ENCODE peak calls at places on chromosome 14, in five cellular contexts. X is HCT116, V is K562, J is SK-N-SH, P is HepG2. C is an unnamed sample.

GRCh38 chr14:103684871-103685270 is 30.4 kb downstream of the XRCC3 start:
- DNase-seq in X (no peak), V (no peak), J (no peak), P (no peak), C (no peak)

GRCh38 chr14:104298458-104298857 is 160.1 kb downstream of the KIF26A start:
- DNase-seq in X (no peak), V (no peak), J (no peak), P (no peak), C (no peak)

GRCh38 chr14:45786266-45786665 is 533.3 kb upstream of the MIS18BP1 start:
- DNase-seq in X (no peak), V (no peak), J (no peak), P (no peak), C (no peak)

GRCh38 chr14:41423503-41423902 is 183.2 kb upstream of the LRFN5 start:
- DNase-seq in X (no peak), V (no peak), J (no peak), P (no peak), C (no peak)

GRCh38 chr14:95314609-95315008 is 5.1 kb downstream of the CLMN start:
- DNase-seq in X (no peak), V (no peak), J (peak), P (no peak), C (no peak)

GRCh38 chr14:53149656-53150319 is 3.3 kb downstream of the DDHD1 start:
- DNase-seq in X (no peak), V (no peak), J (no peak), P (no peak), C (no peak)

GRCh38 chr14:76330411-76331327 is 45.3 kb upstream of the ESRRB start:
- DNase-seq in X (no peak), V (no peak), J (no peak), P (no peak), C (no peak)

GRCh38 chr14:63650336-63650952 is 8.8 kb upstream of the WDR89 start:
- DNase-seq in X (no peak), V (no peak), J (no peak), P (no peak), C (no peak)

GRCh38 chr14:70047598-70048312 is 141.0 kb downstream of the SLC8A3 start:
- DNase-seq in X (no peak), V (no peak), J (no peak), P (peak), C (no peak)

GRCh38 chr14:20438664-20439063 is 2.7 kb upstream of the KLHL33 start:
- DNase-seq in X (no peak), V (no peak), J (no peak), P (no peak), C (no peak)

GRCh38 chr14:67491741-67492504 is 3.4 kb upstream of the TMEM229B start:
- DNase-seq in X (no peak), V (no peak), J (peak), P (no peak), C (no peak)

GRCh38 chr14:73770977-73771847 is 57.0 kb upstream of the PNMA1 start:
- DNase-seq in X (no peak), V (no peak), J (no peak), P (no peak), C (no peak)

GRCh38 chr14:60951781-60952435 is 29.0 kb downstream of the TRMT5 start:
- DNase-seq in X (no peak), V (no peak), J (no peak), P (peak), C (no peak)

GRCh38 chr14:56821177-56821576 is 10.9 kb upstream of the OTX2 start:
- DNase-seq in X (no peak), V (no peak), J (no peak), P (no peak), C (no peak)

GRCh38 chr14:100432652-100433427 is 109.7 kb downstream of the SLC25A47 start:
- DNase-seq in X (no peak), V (no peak), J (no peak), P (no peak), C (no peak)

GRCh38 chr14:47149326-47149725 is 497.7 kb upstream of the RPL10L start:
- DNase-seq in X (no peak), V (no peak), J (no peak), P (no peak), C (no peak)

DNA sequence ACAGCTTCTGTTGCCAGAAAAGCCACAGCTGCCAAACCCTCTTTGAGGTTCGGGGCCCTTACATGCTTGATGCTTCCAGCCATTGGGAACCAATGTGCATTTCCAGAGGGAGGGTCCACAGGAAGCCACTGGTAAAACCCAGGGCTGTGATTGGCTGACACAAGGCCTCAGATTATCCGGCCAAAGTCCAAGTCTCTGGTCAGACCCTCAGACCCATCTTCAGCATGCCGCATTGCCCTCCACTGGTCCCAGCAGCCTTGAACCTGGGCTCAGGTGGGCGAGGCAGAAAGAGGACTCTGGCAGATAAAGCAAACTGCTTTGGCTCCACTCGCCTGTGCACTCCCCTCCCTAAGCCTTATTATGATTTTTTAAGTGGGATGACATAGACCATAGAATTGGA is 214.3 kb downstream of the BCL11B start:
- DNase-seq in X (no peak), V (no peak), J (no peak), P (no peak), C (no peak)
- TF ChIP-seq MAX in X (no peak), V (no peak), J (no peak), P (no peak), C (no peak)

GRCh38 chr14:85247071-85247470 is 282.9 kb upstream of the FLRT2 start:
- DNase-seq in X (no peak), V (no peak), J (no peak), P (no peak), C (no peak)

GRCh38 chr14:85252011-85252410 is 277.9 kb upstream of the FLRT2 start:
- DNase-seq in X (no peak), V (no peak), J (no peak), P (no peak), C (no peak)

GRCh38 chr14:85250369-85250768 is 279.6 kb upstream of the FLRT2 start:
- DNase-seq in X (no peak), V (no peak), J (peak), P (no peak), C (no peak)

GRCh38 chr14:85254718-85255117 is 275.2 kb upstream of the FLRT2 start:
- DNase-seq in X (no peak), V (no peak), J (no peak), P (no peak), C (no peak)

GRCh38 chr14:85248881-85249635 is 280.9 kb upstream of the FLRT2 start:
- DNase-seq in X (no peak), V (no peak), J (no peak), P (no peak), C (no peak)
- TF ChIP-seq JUND in X (no peak), V (no peak), J (no peak), P (no peak), C (no peak)

DNA sequence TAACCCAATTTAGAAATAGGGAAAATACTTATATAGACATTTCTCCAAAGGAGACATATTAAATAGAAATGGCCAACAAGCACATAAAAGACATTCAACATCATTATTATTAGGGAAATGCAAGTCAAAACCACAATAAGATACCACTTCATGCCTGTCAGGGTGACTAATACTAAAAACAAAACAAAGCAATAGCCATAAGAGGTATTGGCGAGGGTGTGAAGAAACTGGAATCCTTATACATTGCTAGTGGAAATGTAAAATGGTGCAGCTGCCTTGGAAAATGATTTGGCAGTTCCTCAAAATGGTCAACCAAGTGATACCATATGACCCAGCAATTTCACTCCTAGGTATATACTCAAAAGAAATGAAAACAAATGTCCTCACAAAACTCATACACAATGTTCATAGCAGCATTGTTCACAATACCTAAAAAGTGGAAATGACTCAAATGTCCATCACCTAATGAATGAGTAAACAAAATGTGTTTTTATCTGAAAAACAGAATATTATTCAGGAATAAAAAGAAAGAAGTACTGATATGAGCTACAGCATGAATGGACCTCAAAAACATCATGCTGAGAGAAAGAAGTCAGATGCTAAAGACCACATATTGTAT is 26.9 kb downstream of the GPR135 start:
- DNase-seq in X (no peak), V (no peak), J (no peak), P (no peak), C (no peak)
- TF ChIP-seq MAX in X (no peak), V (no peak), J (no peak), P (no peak), C (no peak)

GRCh38 chr14:23406725-23407355 is 1.2 kb downstream of the MYH6 start:
- DNase-seq in X (no peak), V (no peak), J (no peak), P (no peak), C (no peak)
- TF ChIP-seq JUND in X (no peak), V (no peak), J (no peak), P (no peak), C (no peak)

GRCh38 chr14:93984987-93985410 is 8.6 kb upstream of the ASB2 start:
- DNase-seq in X (peak), V (peak), J (peak), P (peak), C (peak)
- TF ChIP-seq MAX in X (peak), V (no peak), J (peak), P (peak), C (peak)

GRCh38 chr14:90419200-90419599 is 22.4 kb downstream of the CALM1 start:
- DNase-seq in X (peak), V (no peak), J (no peak), P (no peak), C (no peak)
- TF ChIP-seq JUND in X (peak), V (no peak), J (peak), P (no peak), C (no peak)

DNA sequence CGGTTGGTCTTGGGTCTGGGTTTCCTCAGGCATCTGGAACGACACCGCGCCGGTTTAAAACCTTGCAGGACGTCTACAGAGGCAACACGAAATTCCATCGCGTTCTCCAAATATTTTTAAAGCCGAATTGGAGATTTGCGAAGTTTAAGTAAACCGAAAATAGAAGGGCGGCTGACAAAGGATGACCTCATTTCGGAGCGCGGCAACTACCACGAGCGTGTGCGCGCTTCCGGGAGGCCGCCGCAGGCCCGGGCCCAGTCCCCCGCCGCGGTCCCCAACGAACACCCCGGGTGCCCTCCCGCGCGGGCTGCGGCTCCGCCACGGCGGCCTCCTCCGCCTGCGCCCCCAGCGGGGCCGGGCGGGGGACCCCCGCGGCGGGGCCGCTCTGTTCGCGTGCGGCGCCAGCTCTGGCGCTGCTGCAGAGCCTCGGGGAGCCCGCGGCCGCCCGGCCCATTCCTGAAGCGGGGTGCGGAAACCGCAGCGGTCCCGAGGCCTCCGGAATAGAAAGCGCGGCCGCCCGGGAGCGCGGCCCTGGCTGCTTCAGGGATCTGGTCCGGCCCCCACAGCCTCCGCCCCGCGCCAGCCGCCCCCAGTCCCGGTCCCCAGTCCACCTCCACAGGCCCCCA is 385 bp downstream of the HSP90AA1 start:
- DNase-seq in X (no peak), V (peak), J (peak), P (no peak), C (no peak)
- TF ChIP-seq MAX in X (no peak), V (no peak), J (peak), P (no peak), C (peak)

C was measured in H1.